ENCODE peak calls at places on chromosomes 7 and 10, in five cellular contexts. One of them, this sample, is unnamed.

GRCh38 chr10:117860823-117861222 is 185.9 kb downstream of the RAB11FIP2 start:
- DNase-seq in IMR-90: peak; percentile 1
- DNase-seq in activated naive CD4-positive, alpha-beta T cell: no peak
- DNase-seq in EL: peak; percentile 8
- DNase-seq in endodermal cell: no peak
- DNase-seq in this sample: no peak

GRCh38 chr10:30199376-30200018 is 140.1 kb upstream of the JCAD start:
- DNase-seq in IMR-90: no peak
- DNase-seq in activated naive CD4-positive, alpha-beta T cell: no peak
- DNase-seq in EL: no peak
- DNase-seq in endodermal cell: no peak
- DNase-seq in this sample: no peak

GRCh38 chr7:40608321-40609075 is 473.7 kb downstream of the SUGCT start:
- DNase-seq in IMR-90: no peak
- DNase-seq in activated naive CD4-positive, alpha-beta T cell: no peak
- DNase-seq in EL: peak; percentile 6
- DNase-seq in endodermal cell: no peak
- DNase-seq in this sample: no peak

GRCh38 chr7:6232534-6232933 is 39.9 kb downstream of the CYTH3 start:
- DNase-seq in IMR-90: no peak
- DNase-seq in activated naive CD4-positive, alpha-beta T cell: no peak
- DNase-seq in EL: no peak
- DNase-seq in endodermal cell: no peak
- DNase-seq in this sample: peak; percentile 44

GRCh38 chr7:79175390-79175789 is 278.1 kb downstream of the MAGI2 start:
- DNase-seq in IMR-90: no peak
- DNase-seq in activated naive CD4-positive, alpha-beta T cell: no peak
- DNase-seq in EL: no peak
- DNase-seq in endodermal cell: no peak
- DNase-seq in this sample: no peak

GRCh38 chr10:112221545-112221944 is 38.0 kb upstream of the GPAM start:
- DNase-seq in IMR-90: peak; percentile 33
- DNase-seq in activated naive CD4-positive, alpha-beta T cell: no peak
- DNase-seq in EL: no peak
- DNase-seq in endodermal cell: no peak
- DNase-seq in this sample: no peak

GRCh38 chr7:20441346-20441745 is 110.6 kb downstream of the ITGB8 start:
- DNase-seq in IMR-90: no peak
- DNase-seq in activated naive CD4-positive, alpha-beta T cell: no peak
- DNase-seq in EL: no peak
- DNase-seq in endodermal cell: no peak
- DNase-seq in this sample: no peak

GRCh38 chr7:73705551-73705920 is 13.9 kb downstream of the STX1A start:
- DNase-seq in IMR-90: no peak
- DNase-seq in activated naive CD4-positive, alpha-beta T cell: no peak
- DNase-seq in EL: no peak
- DNase-seq in endodermal cell: no peak
- DNase-seq in this sample: no peak

GRCh38 chr7:110130669-110131068 is 960.3 kb upstream of the LRRN3 start:
- DNase-seq in IMR-90: peak; percentile 5
- DNase-seq in activated naive CD4-positive, alpha-beta T cell: no peak
- DNase-seq in EL: peak; percentile 1
- DNase-seq in endodermal cell: no peak
- DNase-seq in this sample: no peak

GRCh38 chr10:128526793-128527375 is 400.7 kb upstream of the MKI67 start:
- DNase-seq in IMR-90: no peak
- DNase-seq in activated naive CD4-positive, alpha-beta T cell: no peak
- DNase-seq in EL: no peak
- DNase-seq in endodermal cell: no peak
- DNase-seq in this sample: no peak

GRCh38 chr10:1646332-1646731 is 91.0 kb downstream of the ADARB2 start:
- DNase-seq in IMR-90: no peak
- DNase-seq in activated naive CD4-positive, alpha-beta T cell: no peak
- DNase-seq in EL: no peak
- DNase-seq in endodermal cell: no peak
- DNase-seq in this sample: no peak

GRCh38 chr7:132965951-132966350 is 115.9 kb downstream of the CHCHD3 start:
- DNase-seq in IMR-90: no peak
- DNase-seq in activated naive CD4-positive, alpha-beta T cell: no peak
- DNase-seq in EL: peak; percentile 31
- DNase-seq in endodermal cell: no peak
- DNase-seq in this sample: no peak

GRCh38 chr7:3892167-3892566 is 591.1 kb downstream of the SDK1 start:
- DNase-seq in IMR-90: peak; percentile 4
- DNase-seq in activated naive CD4-positive, alpha-beta T cell: no peak
- DNase-seq in EL: no peak
- DNase-seq in endodermal cell: no peak
- DNase-seq in this sample: no peak

GRCh38 chr10:11208908-11209809 is 191.5 kb downstream of the CELF2 start:
- DNase-seq in IMR-90: no peak
- DNase-seq in activated naive CD4-positive, alpha-beta T cell: no peak
- DNase-seq in EL: no peak
- DNase-seq in endodermal cell: no peak
- DNase-seq in this sample: no peak

GRCh38 chr10:792083-792791 is 102.8 kb upstream of the DIP2C start:
- DNase-seq in IMR-90: no peak
- DNase-seq in activated naive CD4-positive, alpha-beta T cell: no peak
- DNase-seq in EL: no peak
- DNase-seq in endodermal cell: peak; percentile 29
- DNase-seq in this sample: peak; percentile 23

GRCh38 chr10:30368065-30368718 is 19.1 kb upstream of the MTPAP start:
- DNase-seq in IMR-90: no peak
- DNase-seq in activated naive CD4-positive, alpha-beta T cell: no peak
- DNase-seq in EL: no peak
- DNase-seq in endodermal cell: peak; percentile 65
- DNase-seq in this sample: no peak

GRCh38 chr10:89332718-89333281 is 5.0 kb downstream of the IFIT3 start:
- DNase-seq in IMR-90: no peak
- DNase-seq in activated naive CD4-positive, alpha-beta T cell: no peak
- DNase-seq in EL: no peak
- DNase-seq in endodermal cell: no peak
- DNase-seq in this sample: no peak